ENCODE peak calls at places on chromosome 15, in nine cellular contexts. T, U, Y, O, G, J, A, C and P are unnamed samples.

GRCh38 chr15:35909414-35909813 is 363.4 kb upstream of the DPH6 start:
- DNase-seq in Y (no peak), J (no peak), U (no peak), T (no peak), G (no peak), A (no peak), C (no peak), O (no peak), P (no peak)

GRCh38 chr15:95132774-95133173 is 901.4 kb downstream of the MCTP2 start:
- DNase-seq in Y (no peak), A (no peak), U (no peak), J (no peak), G (no peak), T (no peak), C (no peak), O (no peak), P (no peak)

GRCh38 chr15:100468265-100468664 is 60.5 kb downstream of the CERS3 start:
- DNase-seq in T (peak; percentile 45), A (no peak), O (peak; percentile 38), G (no peak), Y (no peak), J (peak; percentile 4), C (no peak), U (no peak), P (no peak)

GRCh38 chr15:80588801-80589200 is 106.3 kb upstream of the ABHD17C start:
- DNase-seq in C (peak; percentile 99), Y (no peak), O (peak; percentile 3), J (peak; percentile 90), U (no peak), T (no peak), A (no peak), G (no peak), P (no peak)

GRCh38 chr15:60353245-60353940 is 44.4 kb downstream of the ANXA2 start:
- DNase-seq in T (no peak), Y (no peak), G (no peak), C (no peak), U (no peak), O (no peak), A (no peak), J (peak; percentile 17), P (no peak)

GRCh38 chr15:51227967-51228783 is 110.2 kb downstream of the CYP19A1 start:
- DNase-seq in C (peak; percentile 53), A (no peak), T (no peak), G (peak; percentile 52), O (peak; percentile 30), U (no peak), J (peak; percentile 69), Y (no peak), P (no peak)

GRCh38 chr15:101404245-101404644 is 85.3 kb downstream of the PCSK6 start:
- DNase-seq in J (no peak), G (no peak), O (no peak), A (no peak), Y (no peak), U (no peak), T (no peak), C (no peak), P (no peak)

GRCh38 chr15:63135804-63136203 is 14.1 kb downstream of the LACTB start:
- DNase-seq in T (no peak), A (no peak), U (no peak), J (peak; percentile 36), C (peak; percentile 71), O (no peak), G (no peak), Y (no peak), P (no peak)

GRCh38 chr15:75202251-75203016 is 752 bp downstream of the C15orf39 start:
- DNase-seq in C (peak; percentile 70), Y (peak; percentile 84), J (peak; percentile 72), T (peak; percentile 83), A (peak; percentile 88), G (peak; percentile 42), U (peak; percentile 86), O (peak; percentile 85), P (no peak)

GRCh38 chr15:57527382-57528091 is 64.2 kb upstream of the MYZAP start:
- DNase-seq in A (no peak), C (peak; percentile 57), Y (no peak), T (peak; percentile 64), J (peak; percentile 89), U (peak; percentile 36), G (no peak), O (peak; percentile 50), P (peak; percentile 35)

GRCh38 chr15:88335074-88335473 is 78.5 kb upstream of the NTRK3 start:
- DNase-seq in A (no peak), U (no peak), Y (no peak), C (no peak), O (no peak), J (no peak), G (no peak), T (no peak), P (no peak)

GRCh38 chr15:70653426-70653825 is 109.9 kb downstream of the UACA start:
- DNase-seq in T (no peak), G (no peak), C (no peak), O (no peak), J (no peak), A (no peak), U (no peak), Y (no peak), P (no peak)

GRCh38 chr15:58299311-58299850 is 132.4 kb upstream of the LIPC start:
- DNase-seq in U (no peak), Y (no peak), J (no peak), G (no peak), C (no peak), T (no peak), A (no peak), O (no peak), P (no peak)

GRCh38 chr15:51299187-51300015 is 39.0 kb downstream of the CYP19A1 start:
- DNase-seq in O (no peak), Y (no peak), J (no peak), U (no peak), T (no peak), C (no peak), A (no peak), G (no peak), P (no peak)

GRCh38 chr15:40853241-40853890 is 9.5 kb downstream of the SPINT1 start:
- DNase-seq in U (no peak), T (no peak), O (no peak), C (no peak), A (no peak), Y (no peak), J (no peak), G (no peak), P (no peak)
- H3K27ac ChIP-seq in U (no peak overlapping the region), T (no peak overlapping the region), O (no peak overlapping the region), C (no peak overlapping the region), A (no peak overlapping the region), Y (no peak overlapping the region), J (no peak overlapping the region), G (no peak overlapping the region), P (no peak overlapping the region)

GRCh38 chr15:68816795-68817303 is 3.8 kb downstream of the ANP32A start:
- DNase-seq in A (no peak), T (no peak), G (no peak), Y (peak; percentile 17), C (peak; percentile 38), U (no peak), O (no peak), J (peak; percentile 31), P (no peak)
- H3K27ac ChIP-seq in A (peak overlapping the region; percentile 89), T (peak overlapping the region; percentile 98), G (peak overlapping the region; percentile 99), Y (peak overlapping the region; percentile 74), C (peak overlapping the region; percentile 87), U (peak overlapping the region; percentile 94), O (peak overlapping the region; percentile 97), J (peak overlapping the region; percentile 99), P (peak overlapping the region; percentile 98)

GRCh38 chr15:69457304-69458280 is 5.0 kb downstream of the RPLP1 start:
- DNase-seq in J (no peak), O (no peak), T (no peak), C (peak; percentile 45), U (no peak), A (no peak), G (no peak), Y (no peak), P (no peak)

GRCh38 chr15:69452702-69453513 is at the start of gene RPLP1:
- DNase-seq in U (peak; percentile 97), C (peak; percentile 70), G (peak; percentile 81), J (peak; percentile 97), A (peak; percentile 97), Y (peak; percentile 94), T (peak; percentile 98), O (peak; percentile 96), P (peak; percentile 95)

GRCh38 chr15:69454953-69455352 is 2.3 kb downstream of the RPLP1 start:
- DNase-seq in G (no peak), C (no peak), T (no peak), Y (no peak), U (no peak), O (no peak), J (no peak), A (no peak), P (no peak)

GRCh38 chr15:69459063-69459462 is 6.4 kb downstream of the RPLP1 start:
- DNase-seq in A (no peak), O (no peak), J (no peak), U (no peak), T (no peak), G (no peak), C (no peak), Y (no peak), P (no peak)

DNA sequence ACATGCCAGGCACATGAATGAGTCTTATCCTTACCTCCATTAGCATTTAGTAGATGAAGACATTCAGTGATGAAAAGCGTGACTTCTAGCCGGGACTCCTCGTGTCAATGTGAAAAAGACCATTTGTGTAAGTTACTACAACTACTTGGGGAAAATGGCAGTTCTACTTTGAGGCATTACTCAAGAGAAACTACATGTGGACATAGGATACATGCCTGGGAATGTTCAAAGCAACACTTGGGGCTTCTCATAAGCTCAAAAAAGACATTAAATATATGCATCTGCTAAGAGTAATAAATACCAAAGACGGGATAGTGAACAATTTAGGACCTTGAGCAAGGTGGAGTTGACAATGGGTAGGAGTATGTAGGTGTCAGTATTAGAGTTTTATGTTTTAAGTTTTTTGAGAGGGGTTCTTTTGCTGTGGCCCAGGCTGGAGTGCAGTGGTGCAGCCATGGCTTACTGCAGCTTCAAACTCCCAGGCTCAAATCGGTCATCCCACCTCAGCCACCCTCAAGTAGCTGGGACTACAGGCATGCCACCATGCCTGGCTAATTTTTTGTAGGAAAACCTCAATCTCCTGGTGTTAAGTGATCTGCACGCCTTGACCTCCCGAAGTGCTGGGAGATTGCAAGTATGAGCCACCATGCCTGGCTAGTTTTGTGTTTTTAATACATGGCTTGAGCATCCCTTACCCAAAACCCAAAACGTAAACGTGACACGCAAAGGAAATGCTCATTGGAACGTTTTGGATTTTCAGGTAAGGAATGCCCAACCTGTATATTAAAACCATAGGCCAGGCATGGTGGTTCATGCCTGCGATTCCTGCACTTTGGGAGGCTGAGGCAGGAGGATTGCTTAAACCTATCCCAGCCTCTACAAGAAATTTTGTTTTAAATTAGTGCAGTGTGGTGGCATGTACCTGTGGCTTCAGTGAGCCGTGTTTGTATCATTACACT is 3.9 kb downstream of the RPLP1 start:
- DNase-seq in O (no peak), A (no peak), J (no peak), G (no peak), U (no peak), Y (no peak), C (no peak), T (no peak), P (no peak)
- H3K27ac ChIP-seq in O (peak overlapping the region; percentile 11), A (no peak overlapping the region), J (no peak overlapping the region), G (no peak overlapping the region), U (no peak overlapping the region), Y (no peak overlapping the region), C (no peak overlapping the region), T (no peak overlapping the region), P (no peak overlapping the region)

DNA sequence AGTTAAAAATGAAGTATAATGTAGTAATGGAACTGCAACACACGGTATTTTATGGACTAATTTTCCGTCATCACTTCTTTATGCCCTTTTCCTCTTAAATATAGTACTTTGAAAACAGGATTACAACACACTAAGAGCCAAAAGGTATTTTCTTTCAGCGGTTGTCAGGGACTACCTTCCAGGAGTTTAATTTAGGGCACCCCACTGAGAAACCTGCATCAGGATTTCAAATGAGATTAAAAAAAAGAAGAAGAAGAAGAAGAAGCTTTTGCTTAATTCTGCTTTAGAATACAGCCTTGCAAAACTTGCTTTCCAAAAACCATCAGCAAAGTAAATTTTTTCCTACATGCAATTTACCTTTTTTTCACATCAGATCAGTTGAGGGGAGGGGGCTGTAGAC is 55.1 kb downstream of the MEIS2 start:
- DNase-seq in Y (no peak), A (no peak), G (no peak), T (no peak), O (no peak), J (no peak), C (no peak), U (no peak), P (no peak)
- H3K27ac ChIP-seq in Y (no peak overlapping the region), A (no peak overlapping the region), G (no peak overlapping the region), T (no peak overlapping the region), O (no peak overlapping the region), J (no peak overlapping the region), C (no peak overlapping the region), U (no peak overlapping the region), P (peak overlapping the region; percentile 54)